ENCODE peak calls at places on chromosomes 12 and 14, in nine cellular contexts. R is tibial nerve, K is WTC11, A is neural progenitor cell, G is SK-N-SH, H is H9, F is neural crest cell, P is colonic mucosa, I is dorsolateral prefrontal cortex. L is an unnamed sample.

GRCh38 chr12:31737763-31738162 is 8.9 kb upstream of the AMN1 start:
- DNase-seq in K (no peak), A (no peak), G (no peak), F (no peak), R (no peak), P (no peak), H (no peak), I (no peak), L (no peak)

GRCh38 chr12:88934163-88934747 is 354.0 kb upstream of the KITLG start:
- DNase-seq in K (no peak), I (no peak), G (no peak), H (no peak), R (no peak), F (no peak), P (no peak), A (no peak), L (no peak)

GRCh38 chr12:90065301-90065801 is 356.7 kb upstream of the ATP2B1 start:
- DNase-seq in A (no peak), R (no peak), F (no peak), G (no peak), K (no peak), H (no peak), P (no peak), I (no peak), L (no peak)

GRCh38 chr12:56257491-56258067 is 605 bp downstream of the ANKRD52 start:
- DNase-seq in R (no peak), F (peak), A (peak), I (no peak), P (peak), H (peak), G (peak), K (peak), L (no peak)

GRCh38 chr12:27524839-27525238 is 833 bp downstream of the PPFIBP1 start:
- DNase-seq in P (peak), G (no peak), H (no peak), A (no peak), K (no peak), F (no peak), I (no peak), R (no peak), L (no peak)

GRCh38 chr14:99972748-99973466 is 92.3 kb upstream of the EVL start:
- DNase-seq in R (no peak), A (no peak), I (no peak), K (no peak), G (no peak), H (no peak), P (no peak), F (no peak), L (no peak)

GRCh38 chr14:39419272-39419671 is 13.0 kb downstream of the FBXO33 start:
- DNase-seq in H (no peak), F (no peak), K (no peak), A (no peak), G (peak), R (no peak), I (no peak), P (no peak), L (no peak)

GRCh38 chr12:129119537-129119936 is 266.3 kb downstream of the GLT1D1 start:
- DNase-seq in K (no peak), R (no peak), A (peak), P (no peak), I (no peak), G (no peak), F (peak), H (no peak), L (no peak)

GRCh38 chr12:88897723-88898122 is 317.5 kb upstream of the KITLG start:
- DNase-seq in F (no peak), K (no peak), P (no peak), G (no peak), A (no peak), R (no peak), I (no peak), H (no peak), L (no peak)

GRCh38 chr14:20606190-20606901 is 15.2 kb upstream of the RNASE12 start:
- DNase-seq in K (peak), F (no peak), I (no peak), A (peak), P (peak), H (peak), G (peak), R (no peak), L (no peak)

GRCh38 chr14:105088812-105089745 is 23.8 kb upstream of the GPR132 start:
- DNase-seq in F (no peak), P (no peak), I (no peak), K (no peak), A (no peak), G (no peak), R (no peak), H (no peak), L (no peak)

GRCh38 chr12:108770269-108770829 is 39.0 kb upstream of the CORO1C start:
- DNase-seq in G (no peak), H (no peak), I (no peak), R (no peak), A (no peak), P (no peak), F (no peak), K (no peak), L (no peak)

GRCh38 chr12:127284870-127285431 is 982.0 kb upstream of the TMEM132C start:
- DNase-seq in I (no peak), A (no peak), P (no peak), H (no peak), R (no peak), K (no peak), G (no peak), F (no peak), L (no peak)

GRCh38 chr12:19779393-19780056 is 340.2 kb downstream of the AEBP2 start:
- DNase-seq in G (no peak), A (peak), P (no peak), K (peak), I (no peak), F (no peak), R (no peak), H (peak), L (no peak)

GRCh38 chr12:117890137-117890536 is 78.7 kb downstream of the KSR2 start:
- DNase-seq in I (no peak), H (no peak), F (no peak), P (no peak), R (no peak), G (no peak), A (no peak), K (no peak), L (no peak)

GRCh38 chr14:100592461-100592871 is 5.2 kb upstream of the BEGAIN start:
- DNase-seq in K (peak), A (no peak), H (no peak), P (no peak), F (no peak), R (no peak), I (peak), G (no peak), L (no peak)

GRCh38 chr12:96436366-96437295 is 36.4 kb upstream of the CDK17 start:
- DNase-seq in P (no peak), K (no peak), I (no peak), H (no peak), R (no peak), A (no peak), G (no peak), F (no peak), L (no peak)

GRCh38 chr14:92759300-92759678 is 10.9 kb upstream of the LGMN start:
- DNase-seq in A (peak), P (peak), I (no peak), R (no peak), K (peak), G (no peak), H (peak), F (no peak), L (no peak)

GRCh38 chr14:105092124-105092911 is 27.1 kb upstream of the GPR132 start:
- DNase-seq in G (peak), H (peak), R (no peak), I (no peak), A (peak), P (peak), K (no peak), F (no peak), L (no peak)

GRCh38 chr12:122730215-122731014 is at the start of gene HCAR1:
- DNase-seq in A (peak), P (no peak), G (no peak), F (no peak), R (no peak), I (no peak), K (peak), H (no peak), L (no peak)
- TF ChIP-seq CTCF in A (no peak), P (no peak), G (no peak), F (no peak), R (no peak), I (no peak), K (no peak), H (no peak), L (no peak)

DNA sequence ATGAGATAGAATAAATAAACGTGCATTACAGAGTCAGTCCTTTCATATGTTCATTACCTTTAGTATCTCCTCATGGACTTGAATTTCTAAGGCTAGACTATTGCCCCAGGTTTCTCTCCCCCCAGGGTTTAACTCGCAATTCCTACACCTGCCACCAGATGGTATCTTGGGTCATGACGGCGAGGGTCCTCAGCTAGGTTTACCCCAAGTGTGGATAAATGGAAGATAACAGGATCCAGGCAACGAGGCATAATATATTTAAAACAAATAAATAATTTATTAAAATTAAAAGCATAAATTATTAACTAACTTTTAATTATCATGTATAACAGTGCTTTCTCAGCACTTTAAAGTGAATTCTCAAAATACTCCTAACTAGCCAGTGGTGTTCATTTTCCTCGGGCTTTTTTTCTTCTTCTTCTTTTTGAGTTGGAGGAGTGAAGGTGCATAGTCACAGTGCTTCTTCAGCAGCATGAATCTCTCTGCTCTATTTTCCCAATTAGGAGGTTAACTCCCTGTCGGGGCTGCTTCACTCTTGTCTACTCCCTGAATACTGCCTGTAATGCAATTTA is 243.5 kb upstream of the CAND1 start:
- DNase-seq in P (peak), A (peak), I (no peak), R (no peak), F (peak), H (peak), G (peak), K (peak), L (no peak)
- TF ChIP-seq CTCF in P (peak), A (peak), I (peak), R (peak), F (peak), H (peak), G (peak), K (peak), L (peak)

DNA sequence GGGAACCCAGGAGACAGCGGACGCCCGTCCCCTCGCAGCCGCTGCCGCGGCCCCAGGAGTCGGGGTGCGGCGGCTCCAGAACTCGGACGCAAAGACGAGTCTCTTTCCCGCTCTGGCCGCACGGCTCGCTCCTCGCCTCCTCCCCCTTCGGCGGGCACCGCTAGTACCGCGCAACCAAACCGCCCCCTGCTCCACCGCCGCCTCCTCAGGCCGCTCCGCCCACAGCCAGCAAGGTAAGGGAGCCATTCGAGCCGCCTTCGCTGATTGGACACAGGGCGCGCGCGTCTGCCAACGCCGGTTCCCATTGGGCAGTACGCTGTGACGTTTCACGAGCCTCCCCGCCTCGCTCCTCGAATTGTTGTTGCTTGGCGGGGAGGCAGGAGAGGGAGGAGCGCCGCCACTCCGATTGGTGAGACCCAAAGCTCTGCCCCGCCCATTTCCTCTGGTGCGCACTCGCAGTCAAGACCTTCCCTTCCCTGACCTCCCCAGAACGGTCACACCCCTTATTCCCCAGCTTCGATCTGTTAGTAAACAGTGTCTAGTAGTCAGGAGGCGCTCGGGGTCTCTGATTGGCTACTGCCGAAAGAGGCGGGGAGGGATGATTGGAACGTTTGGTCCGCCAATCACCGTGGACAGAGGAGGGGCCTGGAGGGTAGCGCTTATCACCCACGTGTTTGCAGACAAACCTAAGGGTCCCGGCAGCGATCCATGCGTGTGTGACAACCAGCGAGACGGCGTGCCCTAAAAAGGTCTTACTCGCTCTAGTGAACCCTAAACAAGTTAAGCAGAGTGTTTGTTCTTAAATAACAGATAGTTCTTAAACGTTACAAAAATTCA is at the start of gene RPS6KA5:
- DNase-seq in I (peak), A (peak), P (peak), H (peak), K (peak), F (peak), R (peak), G (peak), L (peak)
- TF ChIP-seq CTCF in I (no peak), A (no peak), P (no peak), H (no peak), K (no peak), F (peak), R (peak), G (no peak), L (no peak)

DNA sequence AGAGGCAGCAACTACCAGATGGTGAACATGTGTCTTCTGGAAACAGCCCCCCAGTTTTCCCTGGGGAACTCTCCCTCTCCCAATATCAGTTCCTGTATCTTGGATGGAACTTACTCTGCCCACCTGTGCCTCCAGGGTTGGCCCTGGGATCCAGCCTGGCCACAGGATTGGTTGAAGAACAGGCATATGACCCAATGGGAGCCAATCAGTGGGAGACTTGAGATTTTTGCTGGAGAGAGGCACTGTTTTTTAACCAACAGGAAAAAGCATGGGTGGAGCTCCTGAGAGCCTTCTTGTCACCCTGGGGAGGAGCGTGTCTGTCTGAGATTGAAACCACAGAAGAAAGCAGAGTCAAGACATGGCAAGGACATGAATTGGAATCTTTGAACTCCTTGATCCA is 33.6 kb upstream of the COX6A1 start:
- DNase-seq in P (no peak), R (no peak), G (peak), A (no peak), I (no peak), H (no peak), K (no peak), F (no peak), L (no peak)
- TF ChIP-seq CTCF in P (no peak), R (no peak), G (no peak), A (no peak), I (no peak), H (no peak), K (no peak), F (no peak), L (no peak)

GRCh38 chr12:46124848-46125619 is 134.7 kb upstream of the SCAF11 start:
- DNase-seq in A (peak), H (peak), R (peak), I (no peak), P (peak), F (peak), G (peak), K (peak), L (peak)
- TF ChIP-seq CTCF in A (peak), H (peak), R (peak), I (peak), P (peak), F (peak), G (peak), K (no peak), L (peak)

GRCh38 chr14:53925201-53925766 is 31.3 kb downstream of the BMP4 start:
- DNase-seq in A (no peak), I (no peak), R (no peak), G (no peak), F (no peak), K (no peak), P (no peak), H (no peak), L (no peak)

GRCh38 chr14:53927171-53927570 is 29.5 kb downstream of the BMP4 start:
- DNase-seq in H (no peak), G (no peak), A (no peak), I (no peak), P (no peak), F (no peak), R (no peak), K (no peak), L (no peak)

GRCh38 chr14:53932966-53933365 is 23.7 kb downstream of the BMP4 start:
- DNase-seq in A (no peak), K (no peak), P (no peak), F (no peak), I (no peak), H (no peak), R (no peak), G (no peak), L (no peak)

GRCh38 chr14:53934778-53935414 is 21.7 kb downstream of the BMP4 start:
- DNase-seq in P (no peak), F (no peak), K (no peak), H (no peak), R (no peak), A (no peak), I (no peak), G (no peak), L (no peak)

GRCh38 chr14:53929871-53930685 is 26.5 kb downstream of the BMP4 start:
- DNase-seq in P (peak), F (no peak), A (peak), G (no peak), I (no peak), R (no peak), K (peak), H (peak), L (no peak)
- TF ChIP-seq CTCF in P (peak), F (peak), A (peak), G (peak), I (no peak), R (no peak), K (peak), H (peak), L (no peak)

GRCh38 chr14:50598765-50599164 is 38.8 kb downstream of the ATL1 start:
- DNase-seq in I (no peak), A (no peak), G (no peak), P (no peak), H (no peak), K (no peak), R (no peak), F (no peak), L (no peak)

GRCh38 chr14:50601405-50601804 is 41.5 kb downstream of the ATL1 start:
- DNase-seq in G (no peak), F (no peak), P (no peak), A (no peak), R (no peak), K (no peak), H (no peak), I (no peak), L (no peak)

GRCh38 chr14:50602035-50602434 is 42.1 kb downstream of the ATL1 start:
- DNase-seq in A (peak), H (no peak), P (no peak), K (no peak), I (no peak), R (no peak), F (no peak), G (no peak), L (no peak)

GRCh38 chr14:50600849-50601248 is 40.9 kb downstream of the ATL1 start:
- DNase-seq in A (peak), G (no peak), K (no peak), R (no peak), P (no peak), I (no peak), F (no peak), H (peak), L (no peak)

GRCh38 chr14:50599700-50600444 is 39.9 kb downstream of the ATL1 start:
- DNase-seq in A (peak), R (no peak), I (no peak), K (no peak), P (no peak), F (no peak), G (peak), H (no peak), L (no peak)
- TF ChIP-seq CTCF in A (peak), R (peak), I (peak), K (no peak), P (peak), F (peak), G (peak), H (peak), L (peak)

GRCh38 chr12:82804601-82805000 is 117.9 kb downstream of the TMTC2 start:
- DNase-seq in A (no peak), F (no peak), K (no peak), P (no peak), H (no peak), R (no peak), G (no peak), I (no peak), L (no peak)

GRCh38 chr12:82800185-82800584 is 113.5 kb downstream of the TMTC2 start:
- DNase-seq in G (peak), R (no peak), I (no peak), F (no peak), A (no peak), P (no peak), H (no peak), K (no peak), L (no peak)

GRCh38 chr12:82801951-82802610 is 115.4 kb downstream of the TMTC2 start:
- DNase-seq in P (no peak), H (no peak), A (no peak), I (no peak), R (no peak), K (no peak), G (no peak), F (no peak), L (no peak)

GRCh38 chr12:82805812-82806497 is 119.2 kb downstream of the TMTC2 start:
- DNase-seq in I (no peak), R (no peak), A (no peak), P (no peak), K (no peak), G (no peak), F (no peak), H (no peak), L (no peak)

DNA sequence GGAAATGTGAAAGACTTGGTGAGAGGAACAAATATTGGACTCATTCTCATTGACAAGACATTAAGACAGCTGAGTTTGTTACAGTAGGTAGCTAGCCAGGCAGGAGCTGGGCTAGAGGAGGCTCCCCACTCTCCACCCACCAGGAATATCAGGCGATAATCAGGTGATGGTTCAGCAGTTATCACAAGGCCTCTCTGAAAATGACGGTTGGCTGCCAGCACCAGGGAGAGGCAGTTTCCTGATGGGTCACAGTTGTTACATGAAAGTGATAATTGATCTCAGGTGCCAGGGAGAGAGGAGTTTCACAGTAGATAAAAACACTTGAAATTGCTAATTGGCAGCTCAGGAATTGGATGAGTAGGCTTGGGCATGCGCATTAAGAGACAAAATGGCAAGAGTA is 116.5 kb downstream of the TMTC2 start:
- DNase-seq in K (no peak), G (no peak), F (no peak), R (no peak), A (no peak), I (no peak), P (no peak), H (no peak), L (no peak)
- TF ChIP-seq CTCF in K (no peak), G (no peak), F (no peak), R (no peak), A (no peak), I (no peak), P (no peak), H (no peak), L (no peak)

GRCh38 chr14:96103560-96104460 is 64.6 kb downstream of the C14orf132 start:
- DNase-seq in H (no peak), P (no peak), F (no peak), G (peak), K (no peak), R (no peak), A (no peak), I (no peak), L (no peak)

GRCh38 chr14:96103075-96103474 is 63.9 kb downstream of the C14orf132 start:
- DNase-seq in G (no peak), F (no peak), P (no peak), K (no peak), R (no peak), I (no peak), A (no peak), H (no peak), L (no peak)

GRCh38 chr14:96100171-96101064 is 61.3 kb downstream of the C14orf132 start:
- DNase-seq in G (peak), A (peak), K (peak), I (peak), R (peak), P (peak), H (peak), F (peak), L (no peak)

GRCh38 chr14:96104469-96105057 is 65.4 kb downstream of the C14orf132 start:
- DNase-seq in A (no peak), F (no peak), R (peak), H (no peak), I (no peak), K (no peak), G (no peak), P (peak), L (no peak)

GRCh38 chr14:96102071-96102856 is 63.1 kb downstream of the C14orf132 start:
- DNase-seq in P (no peak), F (no peak), G (no peak), H (no peak), K (no peak), R (no peak), A (no peak), I (no peak), L (no peak)
- TF ChIP-seq CTCF in P (no peak), F (no peak), G (no peak), H (no peak), K (no peak), R (no peak), A (no peak), I (no peak), L (no peak)

L was measured in natural killer cell.